ENCODE peak calls at places on chromosomes 4 and X, in eight cellular contexts. M, F, T, E, R, Z, A and W are unnamed samples.

GRCh38 chrX:44352739-44353138 is 9.3 kb upstream of the EFHC2 start:
- DNase-seq in M (no peak), F (no peak), T (no peak), E (no peak), R (no peak), Z (no peak), A (no peak), W (no peak)

GRCh38 chr4:101307901-101308300 is 39.4 kb downstream of the PPP3CA start:
- DNase-seq in M (no peak), F (no peak), T (no peak), E (no peak), R (no peak), Z (no peak), A (no peak), W (no peak)

GRCh38 chr4:15336410-15337184 is 91.2 kb upstream of the C1QTNF7 start:
- DNase-seq in M (no peak), F (peak; percentile 91), T (no peak), E (no peak), R (no peak), Z (no peak), A (no peak), W (no peak)

GRCh38 chr4:156756118-156756517 is 215.5 kb downstream of the PDGFC start:
- DNase-seq in M (no peak), F (no peak), T (no peak), E (no peak), R (no peak), Z (no peak), A (no peak), W (no peak)

GRCh38 chr4:41209187-41209586 is 5.2 kb downstream of the APBB2 start:
- DNase-seq in M (no peak), F (peak; percentile 62), T (peak; percentile 37), E (no peak), R (no peak), Z (peak; percentile 78), A (no peak), W (no peak)

GRCh38 chr4:40255722-40256281 is 59.0 kb downstream of the RHOH start:
- DNase-seq in M (peak; percentile 71), F (no peak), T (no peak), E (peak; percentile 53), R (no peak), Z (peak; percentile 92), A (no peak), W (peak; percentile 96)

GRCh38 chr4:186820371-186820990 is 96.8 kb upstream of the FAT1 start:
- DNase-seq in M (no peak), F (no peak), T (peak; percentile 81), E (no peak), R (peak; percentile 65), Z (no peak), A (no peak), W (peak; percentile 68)

GRCh38 chr4:165493359-165493758 is 114.6 kb downstream of the CPE start:
- DNase-seq in M (peak; percentile 27), F (peak; percentile 96), T (peak; percentile 87), E (no peak), R (peak; percentile 87), Z (peak; percentile 86), A (no peak), W (peak; percentile 64)

GRCh38 chr4:96407651-96408342 is 567.9 kb downstream of the PDHA2 start:
- DNase-seq in M (no peak), F (no peak), T (no peak), E (no peak), R (no peak), Z (no peak), A (no peak), W (no peak)

GRCh38 chrX:78747471-78747870 is at the start of gene LPAR4:
- DNase-seq in M (no peak), F (peak; percentile 74), T (peak; percentile 21), E (no peak), R (no peak), Z (no peak), A (no peak), W (peak; percentile 1)

GRCh38 chr4:98932539-98932938 is 3.6 kb upstream of the EIF4E start:
- DNase-seq in M (no peak), F (no peak), T (no peak), E (no peak), R (no peak), Z (peak; percentile 81), A (no peak), W (peak; percentile 80)

GRCh38 chrX:49922291-49923241 is at the start of gene CLCN5:
- DNase-seq in M (peak; percentile 88), F (peak; percentile 96), T (peak; percentile 98), E (peak; percentile 76), R (peak; percentile 95), Z (peak; percentile 96), A (peak; percentile 98), W (peak; percentile 97)

GRCh38 chrX:145715641-145716138 is 101.9 kb upstream of the SLITRK2 start:
- DNase-seq in M (no peak), F (no peak), T (no peak), E (no peak), R (no peak), Z (no peak), A (no peak), W (no peak)

GRCh38 chr4:188037003-188037713 is 41.6 kb downstream of the ZFP42 start:
- DNase-seq in M (no peak), F (no peak), T (no peak), E (no peak), R (no peak), Z (no peak), A (no peak), W (no peak)

GRCh38 chr4:15341022-15341732 is 86.7 kb upstream of the C1QTNF7 start:
- DNase-seq in M (no peak), F (no peak), T (no peak), E (no peak), R (no peak), Z (no peak), A (no peak), W (no peak)

GRCh38 chrX:20857746-20858145 is 516.5 kb upstream of the CNKSR2 start:
- DNase-seq in M (no peak), F (peak; percentile 30), T (no peak), E (no peak), R (no peak), Z (no peak), A (no peak), W (no peak)

GRCh38 chr4:138952405-138952804 is 63.2 kb upstream of the NOCT start:
- DNase-seq in M (no peak), F (no peak), T (no peak), E (no peak), R (no peak), Z (no peak), A (no peak), W (no peak)

GRCh38 chr4:2833671-2834000 is 10.0 kb upstream of the ADD1 start:
- DNase-seq in M (no peak), F (no peak), T (peak; percentile 34), E (peak; percentile 9), R (no peak), Z (no peak), A (peak; percentile 53), W (no peak)

GRCh38 chr4:100823066-100823992 is 305.5 kb upstream of the EMCN start:
- DNase-seq in M (peak; percentile 82), F (no peak), T (no peak), E (no peak), R (no peak), Z (no peak), A (no peak), W (no peak)

GRCh38 chr4:153084939-153085630 is 119.2 kb upstream of the TRIM2 start:
- DNase-seq in M (no peak), F (peak; percentile 80), T (peak; percentile 87), E (no peak), R (peak; percentile 86), Z (peak; percentile 82), A (peak; percentile 77), W (peak; percentile 75)

GRCh38 chr4:47068986-47069385 is 37.6 kb downstream of the GABRB1 start:
- DNase-seq in M (no peak), F (no peak), T (no peak), E (no peak), R (no peak), Z (no peak), A (no peak), W (no peak)